ENCODE peak calls at places on chromosomes 1 and 21, in six cellular contexts. K is GM12878, N is GM12891, S is H1, L is HepG2, X is K562. Q is an unnamed sample.

GRCh38 chr1:47059376-47059775 is 7.7 kb upstream of the CYP4Z1 start:
- DNase-seq in X (no peak), K (no peak), L (no peak), N (no peak), S (no peak), Q (no peak)

GRCh38 chr21:36909423-36909822 is 57.0 kb downstream of the HLCS start:
- DNase-seq in N (no peak), L (no peak), S (no peak), K (no peak), X (no peak), Q (no peak)

GRCh38 chr1:37274896-37275631 is 199.3 kb upstream of the ZC3H12A start:
- DNase-seq in N (no peak), S (no peak), X (peak), K (no peak), L (no peak), Q (no peak)

GRCh38 chr1:1989759-1990158 is 13.8 kb downstream of the CFAP74 start:
- DNase-seq in S (no peak), N (no peak), K (no peak), L (no peak), X (no peak), Q (no peak)

GRCh38 chr1:16091296-16091695 is 17.8 kb upstream of the FAM131C start:
- DNase-seq in S (no peak), K (no peak), L (no peak), X (no peak), N (no peak), Q (no peak)

GRCh38 chr1:94602312-94602711 is 60.8 kb upstream of the F3 start:
- DNase-seq in N (no peak), X (no peak), L (no peak), S (no peak), K (no peak), Q (no peak)

GRCh38 chr1:30359821-30360220 is 363.6 kb downstream of the MATN1 start:
- DNase-seq in L (no peak), N (no peak), K (no peak), X (no peak), S (peak), Q (no peak)

GRCh38 chr21:45954921-45955320 is 26.6 kb upstream of the COL6A1 start:
- DNase-seq in X (no peak), L (no peak), N (no peak), S (no peak), K (no peak), Q (no peak)

GRCh38 chr1:89974701-89975470 is 20.0 kb upstream of the ZNF326 start:
- DNase-seq in S (no peak), X (no peak), L (peak), K (no peak), N (no peak), Q (no peak)

GRCh38 chr21:29382029-29382654 is 83.4 kb downstream of the BACH1 start:
- DNase-seq in N (no peak), S (no peak), X (no peak), K (no peak), L (peak), Q (no peak)

GRCh38 chr1:155509064-155509463 is 53.5 kb downstream of the ASH1L start:
- DNase-seq in L (no peak), X (no peak), N (no peak), S (no peak), K (no peak), Q (no peak)

GRCh38 chr1:242523282-242523967 is 1.1 kb downstream of the PLD5 start:
- DNase-seq in S (no peak), X (no peak), K (no peak), L (no peak), N (no peak), Q (no peak)

GRCh38 chr1:214470132-214470531 is 81.3 kb downstream of the PTPN14 start:
- DNase-seq in K (no peak), L (no peak), N (no peak), X (no peak), S (no peak), Q (no peak)

GRCh38 chr1:67463298-67463960 is 33.2 kb upstream of the SERBP1 start:
- DNase-seq in K (no peak), L (no peak), S (no peak), N (no peak), X (no peak), Q (no peak)

GRCh38 chr1:235635938-235636663 is 13.5 kb downstream of the GNG4 start:
- DNase-seq in S (no peak), X (no peak), K (no peak), N (no peak), L (no peak), Q (no peak)

GRCh38 chr1:161342186-161342585 is 25.5 kb downstream of the CFAP126 start:
- DNase-seq in L (no peak), S (no peak), N (no peak), K (no peak), X (no peak), Q (no peak)

GRCh38 chr1:56060901-56061300 is 518.5 kb downstream of the PLPP3 start:
- DNase-seq in S (no peak), K (no peak), X (no peak), L (no peak), N (no peak), Q (no peak)

GRCh38 chr1:156941675-156942074 is 21.2 kb downstream of the LRRC71 start:
- DNase-seq in N (no peak), K (no peak), L (no peak), S (no peak), X (no peak), Q (no peak)

GRCh38 chr1:26994020-26994745 is 691 bp downstream of the TRNP1 start:
- DNase-seq in N (no peak), X (peak), L (no peak), S (peak), K (no peak), Q (no peak)

GRCh38 chr1:239920214-239920613 is 171.5 kb upstream of the FMN2 start:
- DNase-seq in X (no peak), N (no peak), L (no peak), K (no peak), S (no peak), Q (no peak)

GRCh38 chr1:218886472-218886871 is 287.2 kb upstream of the LYPLAL1 start:
- DNase-seq in X (no peak), S (no peak), N (no peak), K (no peak), L (no peak), Q (no peak)
- TF ChIP-seq TAF1 in X (no peak), S (no peak), N (no peak), K (no peak), L (no peak), Q (no peak)

GRCh38 chr1:202247837-202248795 is 54.5 kb downstream of the LGR6 start:
- DNase-seq in S (no peak), N (no peak), X (no peak), L (no peak), K (no peak), Q (no peak)
- TF ChIP-seq TAF1 in S (no peak), N (no peak), X (no peak), L (no peak), K (no peak), Q (no peak)

GRCh38 chr1:152251391-152251790 is 27.4 kb upstream of the HRNR start:
- DNase-seq in S (no peak), N (no peak), X (no peak), L (no peak), K (no peak), Q (no peak)
- TF ChIP-seq TAF1 in S (no peak), N (no peak), X (no peak), L (no peak), K (no peak), Q (no peak)

DNA sequence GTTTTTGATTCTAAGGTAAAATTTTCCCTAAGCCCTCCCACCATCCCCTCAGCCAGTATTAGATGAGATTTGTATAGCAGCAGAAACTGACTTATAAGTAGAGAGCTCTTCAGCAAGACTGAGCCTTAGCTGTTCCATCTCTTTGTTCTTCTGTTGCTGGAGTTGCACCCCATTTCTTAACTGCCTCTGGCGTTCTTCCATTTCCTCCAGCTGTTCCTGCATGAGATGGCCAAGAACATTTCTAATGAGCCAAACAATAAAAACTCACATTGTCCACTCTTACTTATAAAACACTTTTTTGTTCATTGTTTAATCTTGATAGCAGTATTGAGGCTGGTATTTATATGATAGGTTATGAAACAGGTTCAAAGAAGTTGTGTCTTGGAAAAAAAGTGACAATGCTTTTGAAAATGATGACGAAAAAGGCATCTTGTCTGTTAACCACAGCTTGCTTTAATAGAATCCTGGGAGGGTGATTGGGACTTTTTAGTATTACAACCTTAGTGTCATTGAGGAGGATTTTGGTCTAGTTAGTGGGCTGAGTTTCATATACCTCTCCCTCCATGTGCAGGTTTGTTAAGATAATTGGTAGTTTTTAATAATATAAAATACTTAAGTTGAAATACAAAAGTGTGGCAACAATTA is 18.3 kb downstream of the SYNC start:
- DNase-seq in S (no peak), X (no peak), N (no peak), K (no peak), L (no peak), Q (no peak)
- TF ChIP-seq TAF1 in S (no peak), X (no peak), N (no peak), K (no peak), L (no peak), Q (no peak)

GRCh38 chr1:14629363-14629762 is 30.9 kb downstream of the KAZN start:
- DNase-seq in S (no peak), L (no peak), K (no peak), X (no peak), N (no peak), Q (no peak)

GRCh38 chr1:14623090-14623489 is 24.6 kb downstream of the KAZN start:
- DNase-seq in X (no peak), K (no peak), L (no peak), N (no peak), S (no peak), Q (no peak)

GRCh38 chr1:14625587-14626447 is 27.3 kb downstream of the KAZN start:
- DNase-seq in K (no peak), X (no peak), N (no peak), L (no peak), S (no peak), Q (no peak)

GRCh38 chr1:14627608-14628489 is 29.4 kb downstream of the KAZN start:
- DNase-seq in L (no peak), S (no peak), X (no peak), N (no peak), K (no peak), Q (no peak)

DNA sequence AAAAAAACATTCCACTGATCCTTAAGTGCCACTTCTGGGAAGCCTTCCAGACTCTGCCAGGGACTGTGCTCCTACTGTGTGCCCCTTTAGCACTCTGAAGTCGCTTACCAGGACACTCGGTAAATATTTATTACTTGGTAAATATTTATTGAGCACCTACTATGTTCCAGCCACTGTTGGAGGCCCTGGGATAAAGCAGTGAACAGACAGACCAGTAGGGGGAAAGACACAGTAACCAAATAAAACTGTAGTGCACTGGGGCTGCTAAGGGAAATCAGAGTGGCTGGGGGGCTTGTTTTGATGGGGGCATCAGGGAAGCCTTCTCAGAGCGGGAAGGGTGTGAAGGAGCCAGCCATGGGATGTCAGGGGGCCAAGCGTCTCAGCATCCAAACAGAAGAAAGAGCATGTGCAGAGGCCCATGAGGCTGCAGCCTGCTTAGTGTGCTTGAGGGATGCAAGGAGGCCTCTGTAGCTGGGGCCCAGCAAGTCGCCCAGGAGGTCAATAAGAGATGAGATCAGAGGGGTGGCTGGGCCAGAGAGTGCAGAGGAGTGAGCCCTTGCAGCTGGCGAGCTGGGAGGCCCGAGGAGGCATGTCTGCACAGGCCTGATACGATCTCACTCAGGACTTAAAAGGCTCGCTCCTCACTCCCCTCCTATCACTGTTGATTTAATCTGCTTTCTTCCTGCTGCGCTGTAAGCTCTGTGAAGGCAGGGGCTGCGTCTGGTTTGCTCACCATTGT is 28.6 kb downstream of the KAZN start:
- DNase-seq in X (peak), L (no peak), N (no peak), K (no peak), S (no peak), Q (no peak)
- TF ChIP-seq TAF1 in X (no peak), L (no peak), N (no peak), K (no peak), S (no peak), Q (no peak)

GRCh38 chr1:41282679-41283317 is 40.7 kb upstream of the SCMH1 start:
- DNase-seq in K (no peak), N (peak), S (peak), X (peak), L (peak), Q (peak)
- TF ChIP-seq TAF1 in K (no peak), N (no peak), S (no peak), X (no peak), L (no peak), Q (no peak)

GRCh38 chr1:36225298-36225899 is 1.2 kb downstream of the THRAP3 start:
- DNase-seq in N (no peak), X (peak), L (no peak), S (no peak), K (no peak), Q (no peak)

GRCh38 chr1:36223996-36224536 is at the start of gene THRAP3:
- DNase-seq in S (peak), K (peak), N (peak), L (peak), X (peak), Q (peak)

GRCh38 chr1:36224537-36225297 is 474 bp downstream of the THRAP3 start:
- DNase-seq in S (peak), L (peak), X (no peak), N (peak), K (no peak), Q (peak)

GRCh38 chr1:36222481-36223372 is 1.5 kb upstream of the THRAP3 start:
- DNase-seq in X (no peak), L (no peak), N (no peak), K (no peak), S (no peak), Q (no peak)

DNA sequence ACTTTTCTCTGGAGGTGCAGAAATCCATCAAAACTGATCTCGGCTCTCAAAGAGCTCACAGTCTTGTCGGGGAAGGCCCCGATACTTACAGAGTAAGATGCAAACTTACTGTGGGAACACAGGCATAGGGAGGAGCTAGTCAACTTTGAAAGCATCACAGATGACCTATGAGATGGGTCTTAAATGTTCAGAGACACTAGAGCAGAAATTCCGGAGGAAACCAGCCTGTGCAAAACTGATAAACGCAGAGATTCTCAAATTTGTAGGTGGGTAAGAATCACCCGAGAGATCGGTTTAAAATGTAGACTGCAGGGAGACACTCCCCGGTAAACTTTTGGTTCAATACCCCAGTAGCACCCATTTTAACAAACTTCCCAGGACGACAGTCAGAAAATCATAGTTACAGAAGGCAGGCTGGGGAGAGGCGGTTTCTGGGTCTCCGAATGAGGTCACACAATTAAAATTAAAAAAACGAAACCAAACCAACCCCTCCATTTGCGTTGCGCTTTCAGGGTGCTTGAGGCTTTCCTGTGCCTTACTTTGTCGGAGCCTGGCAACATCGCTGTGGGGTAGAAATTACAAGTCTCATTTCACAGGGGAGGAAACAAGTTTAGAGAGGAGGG is 759 bp upstream of the THRAP3 start:
- DNase-seq in N (peak), L (no peak), K (peak), S (no peak), X (peak), Q (peak)
- TF ChIP-seq TAF1 in N (peak), L (no peak), K (peak), S (no peak), X (no peak), Q (no peak)

GRCh38 chr1:171869097-171869496 is 27.8 kb downstream of the DNM3 start:
- DNase-seq in L (no peak), N (no peak), K (no peak), X (no peak), S (no peak), Q (no peak)
- TF ChIP-seq TAF1 in L (no peak), N (no peak), K (no peak), X (no peak), S (no peak), Q (no peak)

GRCh38 chr1:200272669-200273068 is 137.2 kb downstream of the ZNF281 start:
- DNase-seq in L (no peak), K (no peak), S (no peak), N (no peak), X (no peak), Q (no peak)
- TF ChIP-seq TAF1 in L (no peak), K (no peak), S (no peak), N (no peak), X (no peak), Q (no peak)

Q was measured in GM12892.